ENCODE peak calls at places on chromosomes 7 and 10, in five cellular contexts. Q is CD4-positive, CD25-positive, alpha-beta regulatory T cell; E is tibial artery; B is left ventricle myocardium inferior; C is CD4-positive, alpha-beta memory T cell. A is an unnamed sample.

GRCh38 chr10:44046605-44047004 is 338.3 kb downstream of the CXCL12 start:
- DNase-seq in Q (no peak), E (no peak), B (no peak), C (no peak), A (no peak)

GRCh38 chr10:124417846-124418725 is 637 bp downstream of the OAT start:
- DNase-seq in Q (peak; percentile 39), E (peak; percentile 78), B (peak; percentile 55), C (peak; percentile 31), A (peak; percentile 89)

GRCh38 chr10:116974442-116975005 is 30.5 kb downstream of the SHTN1 start:
- DNase-seq in Q (no peak), E (no peak), B (no peak), C (no peak), A (no peak)

GRCh38 chr10:118373786-118374185 is 31.7 kb upstream of the FAM204A start:
- DNase-seq in Q (no peak), E (no peak), B (no peak), C (no peak), A (no peak)

GRCh38 chr10:17950726-17951125 is 992 bp upstream of the SLC39A12 start:
- DNase-seq in Q (no peak), E (no peak), B (no peak), C (no peak), A (no peak)

GRCh38 chr10:29136401-29136800 is 152.5 kb upstream of the LYZL1 start:
- DNase-seq in Q (no peak), E (no peak), B (no peak), C (no peak), A (no peak)

GRCh38 chr7:77727936-77728701 is 31.9 kb downstream of the RSBN1L start:
- DNase-seq in Q (peak; percentile 22), E (no peak), B (no peak), C (peak; percentile 6), A (no peak)

GRCh38 chr7:122219253-122219865 is 75.3 kb upstream of the AASS start:
- DNase-seq in Q (no peak), E (no peak), B (no peak), C (no peak), A (no peak)

GRCh38 chr7:54869513-54869912 is 110.5 kb upstream of the SEC61G start:
- DNase-seq in Q (no peak), E (no peak), B (no peak), C (no peak), A (no peak)

GRCh38 chr10:93550634-93551033 is 15.8 kb upstream of the FFAR4 start:
- DNase-seq in Q (no peak), E (no peak), B (no peak), C (no peak), A (no peak)

GRCh38 chr7:33901847-33902246 is 3.5 kb upstream of the BMPER start:
- DNase-seq in Q (no peak), E (no peak), B (no peak), C (no peak), A (no peak)

GRCh38 chr7:4237296-4238235 is 444.5 kb upstream of the FOXK1 start:
- DNase-seq in Q (no peak), E (no peak), B (no peak), C (no peak), A (no peak)

GRCh38 chr7:1850111-1850975 is 180.3 kb downstream of the ELFN1 start:
- DNase-seq in Q (no peak), E (peak; percentile 54), B (no peak), C (no peak), A (no peak)

GRCh38 chr7:131115340-131115739 is 212.3 kb upstream of the MKLN1 start:
- DNase-seq in Q (no peak), E (no peak), B (no peak), C (no peak), A (no peak)

GRCh38 chr10:71727429-71728217 is 8.0 kb upstream of the C10orf105 start:
- DNase-seq in Q (peak; percentile 85), E (no peak), B (peak; percentile 70), C (peak; percentile 88), A (no peak)

GRCh38 chr10:70234668-70235447 is 1.6 kb upstream of the PPA1 start:
- DNase-seq in Q (no peak), E (no peak), B (no peak), C (no peak), A (no peak)

GRCh38 chr7:1322240-1323110 is 89.8 kb downstream of the UNCX start:
- DNase-seq in Q (no peak), E (no peak), B (no peak), C (no peak), A (peak; percentile 56)

GRCh38 chr10:119849031-119849789 is 23.4 kb downstream of the MCMBP start:
- DNase-seq in Q (no peak), E (no peak), B (no peak), C (no peak), A (no peak)

GRCh38 chr7:115850774-115851173 is 179.8 kb downstream of the TFEC start:
- DNase-seq in Q (no peak), E (no peak), B (no peak), C (no peak), A (no peak)

GRCh38 chr10:110163192-110163773 is 44.1 kb upstream of the MXI1 start:
- DNase-seq in Q (no peak), E (no peak), B (no peak), C (no peak), A (no peak)

GRCh38 chr10:99431190-99431549 is 746 bp upstream of the GOT1 start:
- DNase-seq in Q (no peak), E (peak; percentile 85), B (peak; percentile 85), C (no peak), A (peak; percentile 88)

GRCh38 chr10:132638130-132638515 is 100.5 kb downstream of the INPP5A start:
- DNase-seq in Q (no peak), E (no peak), B (peak; percentile 4), C (no peak), A (no peak)

GRCh38 chr10:132636358-132636757 is 98.8 kb downstream of the INPP5A start:
- DNase-seq in Q (no peak), E (peak; percentile 67), B (peak; percentile 15), C (no peak), A (no peak)

GRCh38 chr10:132639470-132639869 is 101.9 kb downstream of the INPP5A start:
- DNase-seq in Q (no peak), E (no peak), B (no peak), C (no peak), A (no peak)

GRCh38 chr10:132634947-132635271 is 97.3 kb downstream of the INPP5A start:
- DNase-seq in Q (no peak), E (no peak), B (no peak), C (no peak), A (no peak)

GRCh38 chr10:132637477-132638129 is 100.0 kb downstream of the INPP5A start:
- DNase-seq in Q (peak; percentile 55), E (no peak), B (peak; percentile 5), C (peak; percentile 43), A (no peak)
- H3K27ac ChIP-seq in Q (no peak overlapping the region), E (no peak overlapping the region), B (no peak overlapping the region), C (no peak overlapping the region), A (no peak overlapping the region)

DNA sequence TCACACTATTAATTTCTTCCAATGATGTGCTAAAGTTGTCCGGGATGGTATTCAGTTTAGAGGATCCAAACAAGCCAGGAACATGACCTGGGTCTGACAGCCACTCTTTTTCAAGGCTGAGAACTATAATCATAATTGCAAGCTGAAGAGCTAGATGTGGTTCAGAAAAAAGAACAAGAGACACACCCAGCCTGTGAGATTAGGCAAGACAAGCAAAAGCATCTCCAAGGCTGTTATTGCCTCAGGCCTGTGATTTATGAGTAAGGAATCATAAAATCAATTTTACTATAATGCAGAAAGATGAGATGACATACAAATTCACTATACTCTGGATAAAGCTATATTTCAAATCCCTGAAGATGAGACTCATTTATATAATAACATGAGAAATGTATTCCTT is 47.2 kb downstream of the FHIP2A start:
- DNase-seq in Q (no peak), E (no peak), B (no peak), C (no peak), A (no peak)
- H3K27ac ChIP-seq in Q (no peak overlapping the region), E (no peak overlapping the region), B (no peak overlapping the region), C (no peak overlapping the region), A (peak overlapping the region; percentile 24)

DNA sequence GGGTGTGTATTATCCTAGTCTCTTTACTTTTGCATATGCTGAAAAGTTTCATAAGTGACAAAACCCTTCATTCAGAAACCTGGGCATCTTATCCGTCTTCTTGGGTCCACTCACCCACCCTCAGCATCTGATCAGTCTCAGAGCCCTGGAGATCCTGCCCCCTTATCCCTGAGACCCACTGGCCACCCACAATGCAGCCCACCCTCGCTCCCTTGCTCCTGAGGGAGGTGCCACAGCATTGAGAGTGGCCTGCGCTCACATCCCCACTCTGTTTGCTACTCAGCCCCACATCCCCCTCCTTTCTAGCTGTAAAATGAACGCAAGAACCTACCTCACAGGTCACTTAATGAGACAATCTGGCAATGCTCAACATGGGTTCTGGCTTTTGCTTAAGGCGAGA is 27.3 kb downstream of the PDIA4 start:
- DNase-seq in Q (no peak), E (no peak), B (no peak), C (no peak), A (no peak)
- H3K27ac ChIP-seq in Q (no peak overlapping the region), E (no peak overlapping the region), B (no peak overlapping the region), C (no peak overlapping the region), A (no peak overlapping the region)

GRCh38 chr10:10796774-10797415 is 220.8 kb upstream of the CELF2 start:
- DNase-seq in Q (no peak), E (no peak), B (no peak), C (no peak), A (no peak)
- H3K27ac ChIP-seq in Q (no peak overlapping the region), E (peak overlapping the region; percentile 92), B (peak overlapping the region; percentile 89), C (no peak overlapping the region), A (peak overlapping the region; percentile 92)

GRCh38 chr7:143068446-143068845 is 16.3 kb downstream of the OR6V1 start:
- DNase-seq in Q (no peak), E (no peak), B (no peak), C (no peak), A (no peak)
- H3K27ac ChIP-seq in Q (no peak overlapping the region), E (no peak overlapping the region), B (no peak overlapping the region), C (no peak overlapping the region), A (no peak overlapping the region)

GRCh38 chr10:77418211-77418640 is 219.4 kb downstream of the KCNMA1 start:
- DNase-seq in Q (no peak), E (peak; percentile 80), B (no peak), C (no peak), A (no peak)

GRCh38 chr10:77419056-77419455 is 218.6 kb downstream of the KCNMA1 start:
- DNase-seq in Q (no peak), E (no peak), B (no peak), C (no peak), A (no peak)

GRCh38 chr10:77420942-77421523 is 216.6 kb downstream of the KCNMA1 start:
- DNase-seq in Q (no peak), E (no peak), B (no peak), C (no peak), A (no peak)

GRCh38 chr10:77421576-77421975 is 216.0 kb downstream of the KCNMA1 start:
- DNase-seq in Q (no peak), E (no peak), B (no peak), C (no peak), A (no peak)

DNA sequence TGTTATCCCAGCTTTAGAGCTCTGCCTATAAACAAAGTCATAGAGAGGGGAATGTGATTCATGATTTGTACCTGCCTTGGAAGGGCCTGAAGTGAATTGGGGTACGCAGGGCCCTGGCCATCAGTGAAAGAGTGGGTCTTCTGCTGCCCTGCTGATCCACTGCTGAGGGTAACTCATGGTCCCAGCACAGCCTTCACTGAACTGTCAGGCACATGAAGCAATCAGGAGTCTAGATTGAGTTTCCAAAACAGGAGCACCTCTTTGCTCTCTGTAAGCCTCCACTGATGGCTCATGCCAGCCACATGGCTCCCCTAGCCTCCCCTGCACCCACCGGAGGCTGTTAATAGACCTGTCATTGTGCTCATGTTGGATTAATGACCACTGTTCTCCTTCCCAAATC is 217.6 kb downstream of the KCNMA1 start:
- DNase-seq in Q (no peak), E (no peak), B (no peak), C (no peak), A (no peak)
- H3K27ac ChIP-seq in Q (no peak overlapping the region), E (peak overlapping the region; percentile 94), B (no peak overlapping the region), C (no peak overlapping the region), A (no peak overlapping the region)

GRCh38 chr7:50728184-50728583 is 54.5 kb downstream of the GRB10 start:
- DNase-seq in Q (no peak), E (no peak), B (no peak), C (no peak), A (no peak)
- H3K27ac ChIP-seq in Q (no peak overlapping the region), E (no peak overlapping the region), B (peak overlapping the region; percentile 46), C (no peak overlapping the region), A (no peak overlapping the region)

A was measured in left lung.